ENCODE peak calls at places on chromosomes 3 and 15, in six cellular contexts. E is HCT116; W is CD8-positive, alpha-beta T cell; V is fibroblast of mammary gland; L is brain microvascular endothelial cell; F is right atrium auricular region. K is an unnamed sample.

GRCh38 chr3:42101048-42101447 is 9.9 kb downstream of the TRAK1 start:
- DNase-seq in E (no peak), W (no peak), V (peak), L (peak), F (peak), K (peak)

GRCh38 chr3:79236488-79236887 is 531.3 kb downstream of the ROBO1 start:
- DNase-seq in E (no peak), W (no peak), V (no peak), L (no peak), F (no peak), K (no peak)

GRCh38 chr3:39196671-39197446 is 4.5 kb upstream of the XIRP1 start:
- DNase-seq in E (no peak), W (no peak), V (no peak), L (no peak), F (no peak), K (no peak)

GRCh38 chr3:182027366-182027765 is 315.6 kb downstream of the SOX2 start:
- DNase-seq in E (no peak), W (no peak), V (no peak), L (no peak), F (no peak), K (no peak)

GRCh38 chr3:123412076-123412475 is 36.8 kb downstream of the ADCY5 start:
- DNase-seq in E (no peak), W (no peak), V (no peak), L (no peak), F (no peak), K (no peak)

GRCh38 chr3:123104550-123104949 is 37.7 kb downstream of the PDIA5 start:
- DNase-seq in E (no peak), W (no peak), V (peak), L (peak), F (no peak), K (peak)

GRCh38 chr3:53152316-53152715 is 8.7 kb upstream of the PRKCD start:
- DNase-seq in E (no peak), W (no peak), V (no peak), L (no peak), F (no peak), K (no peak)

GRCh38 chr3:64399205-64399800 is 174.0 kb upstream of the PRICKLE2 start:
- DNase-seq in E (peak), W (no peak), V (peak), L (peak), F (no peak), K (peak)

GRCh38 chr3:172666873-172667694 is 43.8 kb downstream of the NCEH1 start:
- DNase-seq in E (peak), W (peak), V (peak), L (peak), F (peak), K (peak)

GRCh38 chr3:81760924-81761903 is at the start of gene GBE1:
- DNase-seq in E (peak), W (peak), V (peak), L (peak), F (peak), K (peak)

GRCh38 chr3:23806322-23807160 is 786 bp downstream of the UBE2E1 start:
- DNase-seq in E (no peak), W (no peak), V (no peak), L (no peak), F (no peak), K (no peak)

GRCh38 chr15:95930659-95931375 is 399.7 kb upstream of the NR2F2 start:
- DNase-seq in E (no peak), W (no peak), V (no peak), L (no peak), F (no peak), K (no peak)

GRCh38 chr15:73927476-73928240 is 1.4 kb downstream of the LOXL1 start:
- DNase-seq in E (peak), W (peak), V (peak), L (peak), F (no peak), K (no peak)
- TF ChIP-seq CTCF in E (peak), W (peak), V (peak), L (peak), F (peak), K (peak)

GRCh38 chr3:194072097-194072428 is 63.9 kb upstream of the HES1 start:
- DNase-seq in E (no peak), W (no peak), V (no peak), L (no peak), F (no peak), K (no peak)

GRCh38 chr3:194070634-194071409 is 65.1 kb upstream of the HES1 start:
- DNase-seq in E (peak), W (peak), V (peak), L (peak), F (peak), K (peak)

GRCh38 chr3:194067949-194068362 is 68.0 kb upstream of the HES1 start:
- DNase-seq in E (no peak), W (no peak), V (no peak), L (no peak), F (no peak), K (no peak)

GRCh38 chr3:194069421-194070219 is 66.3 kb upstream of the HES1 start:
- DNase-seq in E (no peak), W (no peak), V (peak), L (no peak), F (no peak), K (peak)

DNA sequence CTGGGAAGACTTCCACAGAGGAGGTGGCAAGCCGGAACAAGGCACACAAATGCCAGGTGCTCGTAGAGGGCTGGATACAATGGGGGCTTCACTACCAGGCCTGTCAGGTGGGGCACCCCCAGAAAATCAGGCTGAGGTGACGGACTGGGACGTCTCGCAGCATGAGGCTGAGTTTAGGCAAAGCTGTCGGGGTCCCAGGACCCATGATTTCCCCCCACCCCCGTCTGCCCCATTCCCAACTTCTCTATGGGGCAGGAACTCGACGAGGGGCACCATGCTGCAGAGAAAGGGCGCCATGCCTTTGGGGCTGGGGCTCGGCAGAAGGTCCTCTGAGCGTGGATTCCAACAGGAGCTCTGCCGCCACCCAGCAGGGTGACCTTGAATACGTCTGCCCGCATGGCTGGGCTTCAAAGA is 65.7 kb upstream of the HES1 start:
- DNase-seq in E (no peak), W (no peak), V (no peak), L (no peak), F (no peak), K (no peak)
- H3K4me3 ChIP-seq in E (no peak), W (peak), V (peak), L (peak), F (peak), K (peak)

DNA sequence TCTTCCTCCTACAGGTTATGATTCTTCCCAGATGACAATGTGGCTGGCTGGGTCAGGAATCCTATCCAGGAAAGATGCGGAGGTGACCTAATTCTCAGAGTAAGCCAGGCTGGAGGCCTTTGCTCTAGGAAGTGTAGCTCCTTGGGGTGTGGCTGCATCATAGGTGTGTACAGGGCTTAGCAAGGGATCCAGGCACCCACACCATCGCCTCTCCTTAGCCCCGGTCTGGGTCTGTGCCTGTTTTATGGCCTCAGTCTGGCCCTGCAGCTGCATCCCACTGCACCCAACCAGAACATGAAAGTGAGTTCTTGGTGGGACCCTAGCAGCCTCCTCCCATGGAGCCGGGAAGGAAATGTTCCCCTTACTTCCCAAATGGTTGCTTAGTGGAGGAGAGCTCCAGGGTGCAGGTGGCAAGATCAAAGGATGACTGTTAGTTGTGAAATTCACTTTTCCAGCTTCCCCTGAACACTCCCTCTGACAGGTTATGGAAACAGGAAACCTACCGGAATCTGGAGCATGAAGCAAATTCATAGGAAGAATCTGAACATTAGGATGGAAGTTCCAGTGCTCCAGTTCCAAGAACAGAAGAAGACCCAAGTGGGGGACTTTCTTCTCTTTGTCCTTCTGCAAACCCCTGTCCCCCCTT is 2.7 kb upstream of the AMOTL2 start:
- DNase-seq in E (no peak), W (no peak), V (no peak), L (no peak), F (peak), K (no peak)
- TF ChIP-seq CTCF in E (no peak), W (no peak), V (no peak), L (no peak), F (no peak), K (no peak)

DNA sequence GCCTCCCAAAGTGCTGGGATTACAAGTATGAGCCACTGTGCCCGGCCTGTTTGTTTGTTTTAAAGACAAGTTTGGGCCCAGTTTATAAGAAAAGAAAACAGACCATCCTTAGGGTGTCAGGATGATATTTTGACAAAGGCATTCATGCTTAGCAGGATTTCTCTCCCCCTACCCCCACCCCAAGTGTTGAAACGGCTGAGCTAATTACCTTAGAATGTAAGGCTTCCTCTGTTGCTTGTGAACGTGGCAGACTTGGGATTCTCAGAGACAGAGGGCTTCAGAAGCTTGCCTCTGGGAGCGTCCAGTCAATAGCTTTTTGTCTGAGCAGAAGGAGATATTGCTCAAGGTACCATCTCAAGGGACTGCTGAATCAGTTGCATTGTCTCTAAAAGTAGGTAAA is 24.0 kb downstream of the FLNB start:
- DNase-seq in E (no peak), W (no peak), V (peak), L (no peak), F (no peak), K (no peak)
- H3K4me3 ChIP-seq in E (no peak), W (no peak), V (no peak), L (no peak), F (no peak), K (no peak)

K was measured in foreskin fibroblast.